ENCODE peak calls at places on chromosomes 4 and X, in ten cellular contexts. D, Y, J, K, P, W, Z, M, C and L are unnamed samples.

GRCh38 chrX:56281789-56282188 is 49.6 kb downstream of the KLF8 start:
- DNase-seq in D (peak), Y (no peak), J (no peak), K (no peak), P (peak), W (no peak), Z (peak), M (peak), C (peak), L (no peak)

GRCh38 chrX:47245156-47245555 is 12.3 kb downstream of the USP11 start:
- DNase-seq in D (no peak), Y (no peak), J (no peak), K (no peak), P (no peak), W (no peak), Z (no peak), M (no peak), C (no peak), L (no peak)

GRCh38 chr4:125244848-125245450 is 69.8 kb upstream of the FAT4 start:
- DNase-seq in D (no peak), Y (no peak), J (no peak), K (no peak), P (no peak), W (no peak), Z (peak), M (peak), C (peak), L (no peak)

GRCh38 chrX:14777484-14777883 is 95.4 kb downstream of the FANCB start:
- DNase-seq in D (peak), Y (no peak), J (no peak), K (no peak), P (no peak), W (no peak), Z (peak), M (peak), C (peak), L (no peak)

GRCh38 chrX:24515447-24515846 is 50.4 kb downstream of the PDK3 start:
- DNase-seq in D (no peak), Y (no peak), J (no peak), K (no peak), P (no peak), W (no peak), Z (peak), M (peak), C (peak), L (no peak)

GRCh38 chr4:138992676-138993075 is 22.9 kb upstream of the NOCT start:
- DNase-seq in D (no peak), Y (no peak), J (no peak), K (no peak), P (no peak), W (no peak), Z (no peak), M (no peak), C (no peak), L (no peak)

GRCh38 chr4:173014113-173014558 is 154.5 kb upstream of the GALNT7 start:
- DNase-seq in D (peak), Y (no peak), J (no peak), K (no peak), P (peak), W (peak), Z (peak), M (peak), C (peak), L (no peak)

GRCh38 chr4:24174622-24175021 is 284.8 kb upstream of the PPARGC1A start:
- DNase-seq in D (peak), Y (peak), J (no peak), K (no peak), P (no peak), W (no peak), Z (peak), M (no peak), C (no peak), L (peak)

GRCh38 chr4:114659386-114660008 is 60.9 kb downstream of the UGT8 start:
- DNase-seq in D (peak), Y (peak), J (no peak), K (peak), P (peak), W (peak), Z (peak), M (peak), C (peak), L (no peak)

GRCh38 chrX:73615022-73615421 is 52.0 kb downstream of the CHIC1 start:
- DNase-seq in D (no peak), Y (no peak), J (no peak), K (no peak), P (no peak), W (no peak), Z (no peak), M (no peak), C (no peak), L (no peak)

GRCh38 chr4:55303818-55304217 is 42.2 kb upstream of the SRD5A3 start:
- DNase-seq in D (no peak), Y (peak), J (no peak), K (peak), P (no peak), W (peak), Z (peak), M (peak), C (peak), L (no peak)

GRCh38 chrX:41265615-41266014 is 68.3 kb upstream of the DDX3X start:
- DNase-seq in D (no peak), Y (no peak), J (no peak), K (no peak), P (peak), W (peak), Z (peak), M (peak), C (no peak), L (no peak)

GRCh38 chr4:17066972-17067371 is 168.5 kb upstream of the LDB2 start:
- DNase-seq in D (peak), Y (peak), J (no peak), K (no peak), P (no peak), W (no peak), Z (peak), M (peak), C (peak), L (peak)

GRCh38 chr4:182969651-182970279 is 52.6 kb upstream of the DCTD start:
- DNase-seq in D (no peak), Y (no peak), J (no peak), K (no peak), P (no peak), W (no peak), Z (no peak), M (no peak), C (no peak), L (no peak)

GRCh38 chr4:147498031-147498700 is 17.3 kb downstream of the EDNRA start:
- DNase-seq in D (peak), Y (no peak), J (no peak), K (no peak), P (no peak), W (no peak), Z (peak), M (peak), C (peak), L (no peak)

GRCh38 chr4:188282620-188283232 is 143.5 kb downstream of the TRIML1 start:
- DNase-seq in D (no peak), Y (no peak), J (peak), K (peak), P (no peak), W (no peak), Z (no peak), M (no peak), C (no peak), L (no peak)

GRCh38 chrX:31331928-31332327 is 260.1 kb upstream of the FTHL17 start:
- DNase-seq in D (no peak), Y (peak), J (no peak), K (no peak), P (no peak), W (no peak), Z (no peak), M (no peak), C (no peak), L (no peak)

GRCh38 chr4:164345756-164346155 is 408.2 kb upstream of the SMIM31 start:
- DNase-seq in D (no peak), Y (no peak), J (no peak), K (no peak), P (no peak), W (no peak), Z (peak), M (no peak), C (no peak), L (no peak)

GRCh38 chr4:77172336-77172735 is 15.3 kb downstream of the CCNG2 start:
- DNase-seq in D (peak), Y (no peak), J (no peak), K (no peak), P (no peak), W (no peak), Z (peak), M (peak), C (peak), L (peak)

GRCh38 chr4:113968473-113968872 is 11.0 kb downstream of the ARSJ start:
- DNase-seq in D (no peak), Y (no peak), J (no peak), K (no peak), P (no peak), W (no peak), Z (peak), M (peak), C (peak), L (no peak)

GRCh38 chrX:132876933-132877332 is 81.5 kb downstream of the HS6ST2 start:
- DNase-seq in D (no peak), Y (no peak), J (no peak), K (no peak), P (no peak), W (no peak), Z (no peak), M (no peak), C (no peak), L (no peak)

GRCh38 chr4:14169460-14169859 is 541.9 kb upstream of the BOD1L1 start:
- DNase-seq in D (no peak), Y (no peak), J (no peak), K (peak), P (no peak), W (no peak), Z (peak), M (peak), C (peak), L (no peak)

GRCh38 chr4:143097751-143098150 is 87.0 kb upstream of the USP38 start:
- DNase-seq in D (no peak), Y (no peak), J (no peak), K (peak), P (no peak), W (no peak), Z (no peak), M (no peak), C (no peak), L (no peak)

GRCh38 chrX:16848541-16848940 is 21.6 kb downstream of the RBBP7 start:
- DNase-seq in D (no peak), Y (no peak), J (no peak), K (no peak), P (no peak), W (no peak), Z (peak), M (no peak), C (no peak), L (no peak)

GRCh38 chr4:94577136-94577535 is 125.4 kb downstream of the PDLIM5 start:
- DNase-seq in D (no peak), Y (no peak), J (no peak), K (no peak), P (no peak), W (peak), Z (peak), M (peak), C (peak), L (no peak)

DNA sequence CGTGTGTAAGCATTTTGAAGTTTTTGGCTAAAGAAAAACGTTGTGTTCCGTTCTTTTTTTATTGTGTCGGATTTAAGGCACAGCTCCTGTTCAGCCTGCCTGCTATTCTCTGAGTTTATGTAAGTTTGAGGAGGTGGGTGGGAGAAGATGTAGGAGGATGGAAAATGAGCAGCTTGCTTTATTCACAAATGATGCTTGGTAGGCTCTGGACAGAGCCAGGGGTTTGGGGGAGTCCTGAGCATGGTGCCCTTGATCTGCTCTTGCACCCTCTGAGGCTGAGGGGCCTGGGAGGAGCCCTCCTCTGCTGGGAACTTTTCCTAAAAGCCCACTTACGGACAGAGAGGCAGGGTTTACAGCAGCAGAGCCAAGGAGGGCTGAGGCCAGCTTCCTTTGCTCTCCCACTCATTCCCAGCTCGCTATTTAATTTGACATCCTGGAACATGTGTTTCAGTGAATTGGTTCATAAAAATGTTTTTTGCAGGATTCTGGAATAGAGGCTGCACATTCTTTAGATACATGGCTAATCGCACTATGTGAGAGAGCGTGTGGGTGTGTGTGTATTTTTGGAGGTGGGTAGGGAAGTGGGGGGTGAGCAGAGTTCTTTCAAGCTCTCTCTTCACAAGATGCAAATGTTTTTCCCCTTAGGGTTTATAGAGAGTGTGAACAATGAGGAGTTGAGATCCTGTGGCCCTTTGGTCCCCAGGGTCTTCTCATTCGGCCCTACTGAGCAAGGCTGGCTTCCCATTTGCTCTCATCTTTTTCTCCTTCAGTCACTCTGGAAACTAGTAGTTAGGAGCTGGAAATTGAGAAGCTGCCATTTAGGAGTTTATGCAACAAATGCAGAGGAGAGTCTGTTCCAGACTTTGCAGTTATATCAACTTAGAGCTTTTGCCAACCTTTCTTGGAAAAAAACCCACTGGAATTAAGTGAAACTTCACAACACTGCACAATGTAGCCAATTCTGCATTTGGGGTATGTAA is 32.1 kb downstream of the TMEM131L start:
- DNase-seq in D (peak), Y (no peak), J (no peak), K (no peak), P (no peak), W (no peak), Z (peak), M (peak), C (peak), L (no peak)
- H3K4me3 ChIP-seq in D (no peak), Y (no peak), J (no peak), K (no peak), P (peak), W (no peak), Z (peak), M (no peak), C (peak), L (no peak)

GRCh38 chr4:123553733-123554132 is 157.1 kb downstream of the SPRY1 start:
- DNase-seq in D (no peak), Y (no peak), J (no peak), K (peak), P (no peak), W (no peak), Z (no peak), M (no peak), C (no peak), L (no peak)

GRCh38 chr4:123554263-123554662 is 157.7 kb downstream of the SPRY1 start:
- DNase-seq in D (no peak), Y (no peak), J (no peak), K (no peak), P (no peak), W (no peak), Z (no peak), M (peak), C (peak), L (no peak)

GRCh38 chr4:123556526-123556925 is 159.9 kb downstream of the SPRY1 start:
- DNase-seq in D (no peak), Y (no peak), J (no peak), K (peak), P (no peak), W (no peak), Z (no peak), M (no peak), C (no peak), L (no peak)

GRCh38 chr4:123555500-123556273 is 159.1 kb downstream of the SPRY1 start:
- DNase-seq in D (peak), Y (no peak), J (no peak), K (peak), P (no peak), W (peak), Z (peak), M (peak), C (peak), L (peak)

DNA sequence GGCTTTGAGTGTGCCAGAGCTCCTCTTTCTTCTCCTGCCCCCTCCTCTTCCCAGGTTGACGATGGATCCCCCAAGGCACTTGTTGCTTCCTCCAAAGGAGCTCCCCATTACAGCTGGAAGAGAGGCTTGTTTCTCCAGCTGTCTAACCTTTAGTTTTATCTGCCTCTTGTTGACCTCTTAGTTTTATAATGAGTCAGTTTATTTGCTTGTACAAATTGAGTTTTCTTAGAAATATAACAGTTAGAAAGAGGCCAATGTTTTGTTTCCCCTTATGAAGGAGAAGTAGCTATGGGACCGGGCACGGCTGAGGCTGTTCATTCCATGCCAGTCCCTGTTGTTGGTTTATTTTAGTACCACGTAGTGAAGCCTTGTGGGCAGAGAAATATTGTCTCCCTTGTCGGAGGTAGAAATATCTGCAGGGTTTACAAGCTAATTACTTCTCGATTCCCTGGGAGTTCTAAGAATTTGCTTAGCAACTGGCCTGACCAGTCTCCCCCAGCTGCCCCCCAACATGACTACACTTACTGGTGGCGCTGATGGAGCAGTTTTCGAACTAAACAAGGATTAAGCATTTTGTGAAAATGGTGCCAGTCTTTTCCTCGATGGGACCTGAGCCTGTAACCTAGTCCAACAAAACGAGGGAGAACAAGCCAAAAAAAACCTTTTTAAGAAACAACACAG is 158.4 kb downstream of the SPRY1 start:
- DNase-seq in D (no peak), Y (no peak), J (no peak), K (peak), P (no peak), W (peak), Z (peak), M (peak), C (no peak), L (no peak)
- H3K4me3 ChIP-seq in D (peak), Y (peak), J (no peak), K (no peak), P (no peak), W (no peak), Z (no peak), M (no peak), C (peak), L (no peak)

GRCh38 chr4:88291003-88291402 is 6.6 kb upstream of the PPM1K start:
- DNase-seq in D (no peak), Y (no peak), J (no peak), K (no peak), P (no peak), W (peak), Z (peak), M (peak), C (peak), L (no peak)
- H3K4me3 ChIP-seq in D (no peak), Y (no peak), J (no peak), K (no peak), P (no peak), W (no peak), Z (no peak), M (no peak), C (no peak), L (no peak)

DNA sequence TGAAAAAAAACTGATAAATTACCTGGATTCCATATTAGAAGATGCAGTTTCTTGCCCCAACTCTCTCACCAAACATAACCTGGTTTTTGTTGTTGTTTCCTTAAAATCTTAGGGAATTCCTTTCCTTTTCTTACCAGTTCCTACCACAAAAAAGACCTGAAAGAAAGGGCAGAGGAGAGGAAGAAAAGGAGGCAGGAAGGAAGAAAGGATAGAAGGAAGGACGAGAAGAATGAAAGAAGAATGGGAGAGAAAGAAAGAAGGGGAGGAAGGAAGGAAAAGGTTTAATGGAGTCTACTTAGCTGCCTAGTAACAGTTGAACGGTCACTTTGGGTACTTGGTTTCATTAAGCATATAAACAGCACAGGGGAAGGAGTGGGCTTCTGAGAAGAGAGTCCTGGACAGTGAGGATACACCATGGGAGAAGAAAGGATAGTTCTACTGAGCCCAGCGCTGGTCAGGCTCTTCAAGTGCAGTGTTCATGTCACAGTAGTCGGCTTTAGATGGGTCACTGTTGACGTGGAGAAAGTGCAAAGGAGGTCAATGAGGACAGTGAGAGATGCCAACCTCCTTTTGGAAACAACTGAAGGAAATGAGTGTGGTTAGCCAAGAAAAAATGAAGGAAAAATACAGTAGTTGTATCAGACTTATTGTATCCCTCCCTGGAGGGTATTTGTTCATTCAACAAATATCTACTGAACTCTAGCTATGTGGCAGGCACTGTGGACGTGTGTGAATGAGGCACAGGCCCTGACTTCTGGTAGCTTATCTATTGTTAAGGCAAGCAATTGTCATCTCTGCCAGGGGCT is 1.1 kb upstream of the CHIC2 start:
- DNase-seq in D (no peak), Y (no peak), J (no peak), K (no peak), P (no peak), W (no peak), Z (no peak), M (peak), C (peak), L (no peak)
- H3K4me3 ChIP-seq in D (no peak), Y (peak), J (peak), K (no peak), P (peak), W (peak), Z (peak), M (peak), C (peak), L (no peak)

GRCh38 chrX:154355094-154355775 is 19.2 kb downstream of the FLNA start:
- DNase-seq in D (no peak), Y (no peak), J (peak), K (no peak), P (no peak), W (no peak), Z (no peak), M (no peak), C (no peak), L (no peak)

GRCh38 chrX:154357205-154357604 is 17.2 kb downstream of the FLNA start:
- DNase-seq in D (no peak), Y (no peak), J (peak), K (no peak), P (no peak), W (no peak), Z (no peak), M (no peak), C (no peak), L (no peak)

GRCh38 chrX:154356596-154356995 is 17.8 kb downstream of the FLNA start:
- DNase-seq in D (no peak), Y (no peak), J (no peak), K (no peak), P (no peak), W (no peak), Z (no peak), M (no peak), C (no peak), L (no peak)

GRCh38 chrX:154354516-154354915 is 19.9 kb downstream of the FLNA start:
- DNase-seq in D (no peak), Y (no peak), J (no peak), K (no peak), P (no peak), W (no peak), Z (no peak), M (no peak), C (no peak), L (no peak)

DNA sequence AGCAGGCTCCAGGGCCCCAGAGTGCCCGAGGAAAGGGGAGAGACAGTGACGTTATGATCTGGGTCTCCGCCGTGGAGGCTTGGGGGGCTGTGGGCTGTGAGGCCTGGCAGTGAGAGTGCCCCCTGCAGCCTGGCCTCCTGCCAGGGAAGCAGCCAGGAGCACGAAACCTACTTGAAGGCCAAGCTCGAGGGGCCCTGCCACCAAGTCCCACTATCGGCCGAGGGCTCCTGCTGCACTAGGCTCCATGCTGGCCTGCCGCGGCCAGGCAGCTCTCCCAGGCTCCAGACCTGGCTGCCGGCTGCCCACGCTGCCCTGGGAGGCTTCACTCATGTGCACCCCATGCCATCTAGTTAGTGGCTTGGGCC is 18.7 kb downstream of the FLNA start:
- DNase-seq in D (no peak), Y (no peak), J (peak), K (no peak), P (no peak), W (no peak), Z (no peak), M (no peak), C (no peak), L (no peak)
- H3K4me3 ChIP-seq in D (no peak), Y (no peak), J (no peak), K (no peak), P (no peak), W (no peak), Z (no peak), M (no peak), C (no peak), L (no peak)